ENCODE peak calls at places on chromosomes 3 and 15, in four cellular contexts. H, B, E and Y are unnamed samples.

GRCh38 chr3:23202203-23202920 is 765 bp upstream of the UBE2E2 start:
- DNase-seq in H (no peak), B (no peak), E (no peak), Y (no peak)

GRCh38 chr3:157075693-157076420 is 84.1 kb downstream of the CCNL1 start:
- DNase-seq in H (no peak), B (no peak), E (no peak), Y (no peak)

GRCh38 chr3:155404486-155404885 is 111.0 kb upstream of the STRIT1 start:
- DNase-seq in H (no peak), B (no peak), E (no peak), Y (no peak)

GRCh38 chr15:58696740-58697139 is 52.8 kb downstream of the ADAM10 start:
- DNase-seq in H (no peak), B (no peak), E (no peak), Y (no peak)

GRCh38 chr3:88369767-88370166 is 220.0 kb downstream of the C3orf38 start:
- DNase-seq in H (no peak), B (no peak), E (no peak), Y (no peak)

GRCh38 chr3:71752911-71753715 is 542 bp upstream of the GPR27 start:
- DNase-seq in H (no peak), B (no peak), E (no peak), Y (no peak)

GRCh38 chr15:81194723-81195122 is 2.0 kb upstream of the IL16 start:
- DNase-seq in H (no peak), B (no peak), E (no peak), Y (no peak)

GRCh38 chr15:58308742-58309355 is 122.9 kb upstream of the LIPC start:
- DNase-seq in H (no peak), B (no peak), E (no peak), Y (no peak)

GRCh38 chr15:65405793-65406192 is 17.0 kb downstream of the IGDCC4 start:
- DNase-seq in H (no peak), B (no peak), E (no peak), Y (no peak)
- TF ChIP-seq SPI1 in H (no peak), B (no peak), E (no peak), Y (no peak)

GRCh38 chr3:46856576-46857471 is 6.4 kb downstream of the MYL3 start:
- DNase-seq in H (no peak), B (no peak), E (no peak), Y (no peak)

GRCh38 chr3:46853441-46854410 is 9.5 kb downstream of the MYL3 start:
- DNase-seq in H (no peak), B (no peak), E (no peak), Y (no peak)

GRCh38 chr3:46852329-46852720 is 10.9 kb downstream of the MYL3 start:
- DNase-seq in H (no peak), B (no peak), E (no peak), Y (no peak)

GRCh38 chr3:46852839-46853355 is 10.3 kb downstream of the MYL3 start:
- DNase-seq in H (no peak), B (no peak), E (no peak), Y (no peak)

GRCh38 chr3:46854543-46854942 is 8.7 kb downstream of the MYL3 start:
- DNase-seq in H (no peak), B (no peak), E (no peak), Y (no peak)
- TF ChIP-seq SPI1 in H (no peak), B (no peak), E (no peak), Y (no peak)

GRCh38 chr3:8506611-8507061 is 5.0 kb downstream of the LMCD1 start:
- DNase-seq in H (no peak), B (no peak), E (no peak), Y (no peak)

GRCh38 chr3:8505621-8506020 is 4.0 kb downstream of the LMCD1 start:
- DNase-seq in H (no peak), B (no peak), E (no peak), Y (no peak)

GRCh38 chr3:8512234-8512633 is 10.6 kb downstream of the LMCD1 start:
- DNase-seq in H (no peak), B (no peak), E (no peak), Y (no peak)

GRCh38 chr3:8507496-8507895 is 5.9 kb downstream of the LMCD1 start:
- DNase-seq in H (no peak), B (no peak), E (no peak), Y (no peak)

DNA sequence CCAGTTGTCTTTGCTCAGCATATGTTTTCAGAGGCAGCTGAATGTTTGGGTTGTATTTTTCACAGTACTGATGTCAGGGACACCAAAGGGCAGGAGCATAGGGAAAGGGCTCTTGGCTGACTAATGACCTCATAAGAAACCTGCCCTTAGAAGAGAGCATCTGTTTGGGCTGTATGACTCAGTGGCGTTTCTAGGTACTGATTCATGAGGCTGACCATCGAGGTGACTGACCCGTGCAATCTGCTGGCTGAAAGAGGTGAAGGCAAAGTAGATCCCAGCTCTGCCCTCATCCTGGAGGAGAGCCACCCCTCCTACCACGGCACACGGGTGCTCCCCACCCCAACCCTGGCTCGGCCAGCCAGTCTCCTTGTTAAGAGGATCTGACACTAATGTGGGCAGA is 8.3 kb downstream of the LMCD1 start:
- DNase-seq in H (no peak), B (no peak), E (no peak), Y (no peak)
- TF ChIP-seq SPI1 in H (no peak), B (no peak), E (no peak), Y (no peak)

GRCh38 chr3:69236808-69237707 is 114.7 kb upstream of the LMOD3 start:
- DNase-seq in H (no peak), B (no peak), E (no peak), Y (no peak)

GRCh38 chr3:69244036-69244435 is 121.6 kb upstream of the LMOD3 start:
- DNase-seq in H (no peak), B (no peak), E (no peak), Y (no peak)

GRCh38 chr3:69239063-69239462 is 116.7 kb upstream of the LMOD3 start:
- DNase-seq in H (no peak), B (no peak), E (no peak), Y (no peak)

GRCh38 chr3:69241769-69242168 is 119.4 kb upstream of the LMOD3 start:
- DNase-seq in H (no peak), B (no peak), E (peak), Y (no peak)

GRCh38 chr3:69240651-69241578 is 118.5 kb upstream of the LMOD3 start:
- DNase-seq in H (no peak), B (no peak), E (peak), Y (peak)
- TF ChIP-seq SPI1 in H (no peak), B (no peak), E (no peak), Y (no peak)

GRCh38 chr15:36117394-36117793 is 462.0 kb upstream of the CDIN1 start:
- DNase-seq in H (no peak), B (no peak), E (no peak), Y (no peak)
- TF ChIP-seq SPI1 in H (no peak), B (no peak), E (no peak), Y (no peak)

DNA sequence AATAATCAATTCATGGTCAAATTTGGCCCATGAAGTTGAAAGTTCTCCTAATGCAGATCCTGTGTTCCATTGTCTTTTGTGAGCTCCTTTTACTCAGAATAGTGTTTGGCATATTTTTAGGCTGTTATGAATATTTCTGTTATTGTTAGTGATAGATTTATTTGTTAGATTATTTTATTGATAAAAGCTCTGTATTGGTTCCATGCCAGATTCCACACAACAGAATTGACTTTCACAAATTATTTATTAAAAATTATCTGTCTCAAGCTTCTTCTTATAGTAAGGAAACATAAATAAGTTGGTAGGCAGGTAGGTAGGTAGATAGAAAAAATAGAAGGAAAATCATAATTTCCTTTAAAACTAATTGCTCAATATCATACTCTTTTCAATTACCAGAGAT is 557.4 kb downstream of the CADM2 start:
- DNase-seq in H (no peak), B (no peak), E (no peak), Y (no peak)
- TF ChIP-seq SPI1 in H (no peak), B (no peak), E (no peak), Y (no peak)

DNA sequence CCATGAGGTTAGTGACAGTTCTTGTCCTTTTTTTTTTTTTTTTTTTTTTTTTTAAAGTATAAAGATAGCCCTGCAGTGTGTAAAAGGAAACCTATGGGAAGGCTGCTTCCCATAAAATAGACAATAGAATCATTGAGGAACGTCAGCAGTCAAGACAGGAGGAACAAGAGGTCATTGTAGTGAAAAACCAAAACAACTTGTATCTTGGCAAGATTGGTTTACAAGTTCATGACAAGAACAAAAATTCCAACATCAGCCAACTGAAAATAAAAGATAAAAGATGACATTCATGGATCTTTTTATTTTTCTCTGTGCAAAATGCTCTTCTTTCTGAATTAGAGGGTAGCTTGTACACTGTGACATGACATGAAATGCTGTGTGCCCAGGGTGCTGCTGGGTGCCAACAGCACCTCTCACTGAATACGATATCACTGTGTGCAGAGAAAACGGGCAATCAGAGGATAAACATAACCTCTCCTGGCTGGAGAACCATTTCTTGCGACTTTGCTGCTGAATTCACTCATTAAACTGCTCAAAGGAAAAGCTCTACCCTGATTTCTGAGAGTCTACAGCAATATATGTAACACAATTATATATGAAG is 30.1 kb upstream of the IP6K2 start:
- DNase-seq in H (no peak), B (no peak), E (no peak), Y (no peak)
- TF ChIP-seq SPI1 in H (no peak), B (no peak), E (no peak), Y (no peak)

GRCh38 chr3:122105626-122106025 is 50.5 kb downstream of the CD86 start:
- DNase-seq in H (no peak), B (no peak), E (no peak), Y (no peak)
- TF ChIP-seq SPI1 in H (no peak), B (no peak), E (no peak), Y (no peak)

DNA sequence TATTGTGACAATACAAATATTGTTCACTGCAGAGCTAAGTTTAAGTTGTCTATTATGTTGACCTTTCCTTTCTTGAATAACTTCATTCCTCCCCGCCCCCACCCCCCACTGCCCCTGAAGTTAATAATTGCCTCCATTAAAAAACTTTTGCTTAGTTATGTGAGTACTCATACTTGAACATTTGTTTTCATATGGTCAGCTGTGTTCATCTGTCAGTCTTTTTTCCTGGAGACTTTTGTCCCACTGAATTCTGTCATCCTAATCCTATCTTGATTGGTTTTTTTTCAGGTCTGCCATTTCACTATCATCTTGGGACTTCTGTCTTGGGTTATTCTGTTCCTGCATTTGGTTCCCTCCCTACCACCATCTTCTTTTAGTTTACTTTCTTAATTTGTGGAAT is 8.5 kb downstream of the SLC25A36 start:
- DNase-seq in H (no peak), B (no peak), E (no peak), Y (no peak)
- TF ChIP-seq SPI1 in H (no peak), B (no peak), E (no peak), Y (no peak)